ENCODE peak calls at places on chromosome 5, in five cellular contexts. One of them, this sample, is unnamed.

GRCh38 chr5:38808666-38809343 is 37.0 kb upstream of the OSMR start:
- DNase-seq in HFFc6: no peak
- DNase-seq in PC-3: no peak
- DNase-seq in astrocyte of the spinal cord: no peak
- DNase-seq in frontal cortex: no peak
- DNase-seq in this sample: no peak

GRCh38 chr5:163385276-163385675 is 52.1 kb upstream of the CCNG1 start:
- DNase-seq in HFFc6: no peak
- DNase-seq in PC-3: no peak
- DNase-seq in astrocyte of the spinal cord: no peak
- DNase-seq in frontal cortex: no peak
- DNase-seq in this sample: no peak

GRCh38 chr5:55517804-55518203 is 17.0 kb downstream of the PLPP1 start:
- DNase-seq in HFFc6: no peak
- DNase-seq in PC-3: no peak
- DNase-seq in astrocyte of the spinal cord: no peak
- DNase-seq in frontal cortex: no peak
- DNase-seq in this sample: no peak

GRCh38 chr5:76081811-76082783 is 1.1 kb upstream of the SV2C start:
- DNase-seq in HFFc6: no peak
- DNase-seq in PC-3: no peak
- DNase-seq in astrocyte of the spinal cord: no peak
- DNase-seq in frontal cortex: no peak
- DNase-seq in this sample: no peak

GRCh38 chr5:151012857-151013256 is 7.5 kb upstream of the GPX3 start:
- DNase-seq in HFFc6: no peak
- DNase-seq in PC-3: no peak
- DNase-seq in astrocyte of the spinal cord: no peak
- DNase-seq in frontal cortex: no peak
- DNase-seq in this sample: no peak

GRCh38 chr5:147310059-147310704 is 75.4 kb downstream of the STK32A start:
- DNase-seq in HFFc6: peak
- DNase-seq in PC-3: peak
- DNase-seq in astrocyte of the spinal cord: peak
- DNase-seq in frontal cortex: no peak
- DNase-seq in this sample: peak

GRCh38 chr5:16418471-16418922 is 47.1 kb downstream of the ZNF622 start:
- DNase-seq in HFFc6: no peak
- DNase-seq in PC-3: no peak
- DNase-seq in astrocyte of the spinal cord: no peak
- DNase-seq in frontal cortex: no peak
- DNase-seq in this sample: no peak

GRCh38 chr5:111043712-111044506 is 27.6 kb upstream of the TSLP start:
- DNase-seq in HFFc6: no peak
- DNase-seq in PC-3: peak
- DNase-seq in astrocyte of the spinal cord: peak
- DNase-seq in frontal cortex: no peak
- DNase-seq in this sample: no peak

GRCh38 chr5:157511656-157512644 is 51.9 kb downstream of the NIPAL4 start:
- DNase-seq in HFFc6: peak
- DNase-seq in PC-3: peak
- DNase-seq in astrocyte of the spinal cord: peak
- DNase-seq in frontal cortex: peak
- DNase-seq in this sample: no peak

GRCh38 chr5:33180900-33181299 is 259.9 kb upstream of the TARS1 start:
- DNase-seq in HFFc6: peak
- DNase-seq in PC-3: peak
- DNase-seq in astrocyte of the spinal cord: peak
- DNase-seq in frontal cortex: no peak
- DNase-seq in this sample: no peak

GRCh38 chr5:117633093-117633492 is 1058.5 kb upstream of the SEMA6A start:
- DNase-seq in HFFc6: no peak
- DNase-seq in PC-3: no peak
- DNase-seq in astrocyte of the spinal cord: no peak
- DNase-seq in frontal cortex: no peak
- DNase-seq in this sample: no peak

GRCh38 chr5:106827061-106827460 is 843.7 kb downstream of the EFNA5 start:
- DNase-seq in HFFc6: no peak
- DNase-seq in PC-3: no peak
- DNase-seq in astrocyte of the spinal cord: no peak
- DNase-seq in frontal cortex: no peak
- DNase-seq in this sample: no peak

GRCh38 chr5:73945505-73945904 is 319.5 kb downstream of the ARHGEF28 start:
- DNase-seq in HFFc6: no peak
- DNase-seq in PC-3: no peak
- DNase-seq in astrocyte of the spinal cord: no peak
- DNase-seq in frontal cortex: no peak
- DNase-seq in this sample: no peak

GRCh38 chr5:63570752-63571151 is 391.5 kb downstream of the HTR1A start:
- DNase-seq in HFFc6: no peak
- DNase-seq in PC-3: no peak
- DNase-seq in astrocyte of the spinal cord: no peak
- DNase-seq in frontal cortex: no peak
- DNase-seq in this sample: no peak

GRCh38 chr5:150781706-150782614 is 3.4 kb downstream of the SMIM3 start:
- DNase-seq in HFFc6: peak
- DNase-seq in PC-3: peak
- DNase-seq in astrocyte of the spinal cord: peak
- DNase-seq in frontal cortex: no peak
- DNase-seq in this sample: no peak

GRCh38 chr5:168670881-168671575 is 91.9 kb upstream of the PANK3 start:
- DNase-seq in HFFc6: no peak
- DNase-seq in PC-3: no peak
- DNase-seq in astrocyte of the spinal cord: no peak
- DNase-seq in frontal cortex: no peak
- DNase-seq in this sample: no peak

GRCh38 chr5:169856571-169856970 is 123.7 kb downstream of the INSYN2B start:
- DNase-seq in HFFc6: peak
- DNase-seq in PC-3: peak
- DNase-seq in astrocyte of the spinal cord: peak
- DNase-seq in frontal cortex: no peak
- DNase-seq in this sample: no peak

GRCh38 chr5:132962429-132962928 is 955 bp downstream of the AFF4 start:
- DNase-seq in HFFc6: peak
- DNase-seq in PC-3: peak
- DNase-seq in astrocyte of the spinal cord: peak
- DNase-seq in frontal cortex: no peak
- DNase-seq in this sample: no peak

GRCh38 chr5:172768573-172769323 is 2.2 kb downstream of the DUSP1 start:
- DNase-seq in HFFc6: peak
- DNase-seq in PC-3: no peak
- DNase-seq in astrocyte of the spinal cord: peak
- DNase-seq in frontal cortex: no peak
- DNase-seq in this sample: no peak

GRCh38 chr5:27140831-27141230 is 102.4 kb upstream of the CDH9 start:
- DNase-seq in HFFc6: peak
- DNase-seq in PC-3: no peak
- DNase-seq in astrocyte of the spinal cord: peak
- DNase-seq in frontal cortex: no peak
- DNase-seq in this sample: no peak

GRCh38 chr5:10140195-10140973 is 109.3 kb downstream of the ATPSCKMT start:
- DNase-seq in HFFc6: peak
- DNase-seq in PC-3: peak
- DNase-seq in astrocyte of the spinal cord: no peak
- DNase-seq in frontal cortex: no peak
- DNase-seq in this sample: peak

GRCh38 chr5:14236757-14237156 is 93.6 kb downstream of the TRIO start:
- DNase-seq in HFFc6: no peak
- DNase-seq in PC-3: no peak
- DNase-seq in astrocyte of the spinal cord: no peak
- DNase-seq in frontal cortex: no peak
- DNase-seq in this sample: no peak

GRCh38 chr5:132561601-132562000 is 4.8 kb downstream of the RAD50 start:
- DNase-seq in HFFc6: no peak
- DNase-seq in PC-3: no peak
- DNase-seq in astrocyte of the spinal cord: no peak
- DNase-seq in frontal cortex: no peak
- DNase-seq in this sample: no peak

GRCh38 chr5:126938461-126938860 is 91.9 kb downstream of the MARCHF3 start:
- DNase-seq in HFFc6: peak
- DNase-seq in PC-3: peak
- DNase-seq in astrocyte of the spinal cord: peak
- DNase-seq in frontal cortex: no peak
- DNase-seq in this sample: no peak

GRCh38 chr5:108788142-108788541 is 40.4 kb downstream of the FER start:
- DNase-seq in HFFc6: no peak
- DNase-seq in PC-3: no peak
- DNase-seq in astrocyte of the spinal cord: no peak
- DNase-seq in frontal cortex: no peak
- DNase-seq in this sample: no peak

GRCh38 chr5:32852535-32852934 is 141.4 kb downstream of the NPR3 start:
- DNase-seq in HFFc6: peak
- DNase-seq in PC-3: peak
- DNase-seq in astrocyte of the spinal cord: peak
- DNase-seq in frontal cortex: no peak
- DNase-seq in this sample: peak

GRCh38 chr5:127947886-127948285 is 135.7 kb upstream of the SLC12A2 start:
- DNase-seq in HFFc6: no peak
- DNase-seq in PC-3: no peak
- DNase-seq in astrocyte of the spinal cord: no peak
- DNase-seq in frontal cortex: no peak
- DNase-seq in this sample: no peak

GRCh38 chr5:27241564-27242257 is 203.3 kb upstream of the CDH9 start:
- DNase-seq in HFFc6: peak
- DNase-seq in PC-3: peak
- DNase-seq in astrocyte of the spinal cord: peak
- DNase-seq in frontal cortex: no peak
- DNase-seq in this sample: no peak

GRCh38 chr5:42745426-42745825 is 11.2 kb upstream of the CCDC152 start:
- DNase-seq in HFFc6: no peak
- DNase-seq in PC-3: peak
- DNase-seq in astrocyte of the spinal cord: no peak
- DNase-seq in frontal cortex: no peak
- DNase-seq in this sample: no peak

GRCh38 chr5:110940136-110940535 is 131.4 kb upstream of the TSLP start:
- DNase-seq in HFFc6: no peak
- DNase-seq in PC-3: no peak
- DNase-seq in astrocyte of the spinal cord: no peak
- DNase-seq in frontal cortex: no peak
- DNase-seq in this sample: no peak

GRCh38 chr5:62256161-62257017 is 49.6 kb upstream of the KIF2A start:
- DNase-seq in HFFc6: no peak
- DNase-seq in PC-3: no peak
- DNase-seq in astrocyte of the spinal cord: no peak
- DNase-seq in frontal cortex: no peak
- DNase-seq in this sample: no peak

GRCh38 chr5:141343242-141343952 is at the start of gene PCDHGA3:
- DNase-seq in HFFc6: peak
- DNase-seq in PC-3: no peak
- DNase-seq in astrocyte of the spinal cord: peak
- DNase-seq in frontal cortex: no peak
- DNase-seq in this sample: peak

GRCh38 chr5:66302344-66302743 is 158.2 kb downstream of the SREK1 start:
- DNase-seq in HFFc6: no peak
- DNase-seq in PC-3: no peak
- DNase-seq in astrocyte of the spinal cord: no peak
- DNase-seq in frontal cortex: no peak
- DNase-seq in this sample: no peak

GRCh38 chr5:53343187-53343586 is 137.2 kb upstream of the FST start:
- DNase-seq in HFFc6: peak
- DNase-seq in PC-3: peak
- DNase-seq in astrocyte of the spinal cord: peak
- DNase-seq in frontal cortex: no peak
- DNase-seq in this sample: no peak

GRCh38 chr5:123538670-123539459 is 26.9 kb downstream of the CSNK1G3 start:
- DNase-seq in HFFc6: no peak
- DNase-seq in PC-3: no peak
- DNase-seq in astrocyte of the spinal cord: no peak
- DNase-seq in frontal cortex: no peak
- DNase-seq in this sample: no peak

This sample was measured in 8988T.